ENCODE peak calls at places on chromosome 16, in five cellular contexts. D is NCI-H187, P is PC-9, Z is cardiac muscle cell, V is NCI-H524. X is an unnamed sample.

GRCh38 chr16:2233872-2234812 is 2.1 kb upstream of the DNASE1L2 start:
- DNase-seq in V (no peak), Z (no peak), P (no peak), D (peak; percentile 88), X (no peak)

GRCh38 chr16:2043980-2044451 is 3.6 kb downstream of the NTHL1 start:
- DNase-seq in V (no peak), P (no peak), Z (no peak), D (peak; percentile 89), X (peak; percentile 69)

GRCh38 chr16:9297437-9298113 is 206.1 kb downstream of the HAPSTR1 start:
- DNase-seq in P (no peak), V (peak; percentile 41), Z (peak; percentile 59), D (no peak), X (peak; percentile 2)

GRCh38 chr16:69123894-69124293 is 8.5 kb downstream of the CHTF8 start:
- DNase-seq in P (peak; percentile 62), D (no peak), V (peak; percentile 88), Z (peak; percentile 72), X (peak; percentile 68)

GRCh38 chr16:84045818-84046470 is 3.3 kb upstream of the SLC38A8 start:
- DNase-seq in Z (no peak), V (no peak), P (no peak), D (no peak), X (no peak)

GRCh38 chr16:931651-932500 is 38.9 kb downstream of the LMF1 start:
- DNase-seq in D (no peak), Z (no peak), P (no peak), V (no peak), X (no peak)

GRCh38 chr16:81752225-81752875 is 26.7 kb upstream of the PLCG2 start:
- DNase-seq in V (no peak), D (no peak), Z (no peak), P (no peak), X (no peak)

GRCh38 chr16:61366006-61366405 is 670.2 kb downstream of the CDH8 start:
- DNase-seq in D (no peak), P (no peak), Z (no peak), V (peak; percentile 19), X (no peak)

GRCh38 chr16:72961115-72961832 is 86.7 kb downstream of the ZFHX3 start:
- DNase-seq in Z (no peak), P (no peak), D (peak; percentile 58), V (peak; percentile 100), X (no peak)

GRCh38 chr16:30010817-30011504 is at the start of gene DOC2A:
- DNase-seq in Z (peak; percentile 49), D (no peak), V (peak; percentile 69), P (no peak), X (no peak)

GRCh38 chr16:84514295-84514873 is 9.9 kb upstream of the MEAK7 start:
- DNase-seq in D (no peak), V (no peak), Z (no peak), P (no peak), X (no peak)

X was measured in endothelial cell of umbilical vein.